ENCODE peak calls at places on chromosomes 5 and 9, in four cellular contexts. One of them, this sample, is unnamed.

GRCh38 chr5:142156839-142157463 is 48.4 kb downstream of the NDFIP1 start:
- DNase-seq in AG10803: peak
- DNase-seq in fibroblast of pulmonary artery: peak
- DNase-seq in islet precursor cell: no peak
- DNase-seq in this sample: no peak

GRCh38 chr5:6159864-6160199 is 218.5 kb downstream of the MED10 start:
- DNase-seq in AG10803: no peak
- DNase-seq in fibroblast of pulmonary artery: no peak
- DNase-seq in islet precursor cell: no peak
- DNase-seq in this sample: no peak

GRCh38 chr9:132663120-132663519 is 6.7 kb downstream of the DDX31 start:
- DNase-seq in AG10803: no peak
- DNase-seq in fibroblast of pulmonary artery: no peak
- DNase-seq in islet precursor cell: no peak
- DNase-seq in this sample: no peak

GRCh38 chr9:107557236-107557990 is 67.8 kb upstream of the KLF4 start:
- DNase-seq in AG10803: no peak
- DNase-seq in fibroblast of pulmonary artery: peak
- DNase-seq in islet precursor cell: peak
- DNase-seq in this sample: peak

GRCh38 chr5:139120521-139120920 is 77.6 kb downstream of the SIL1 start:
- DNase-seq in AG10803: no peak
- DNase-seq in fibroblast of pulmonary artery: no peak
- DNase-seq in islet precursor cell: no peak
- DNase-seq in this sample: no peak

GRCh38 chr9:97501177-97501971 is at the start of gene TMOD1:
- DNase-seq in AG10803: no peak
- DNase-seq in fibroblast of pulmonary artery: peak
- DNase-seq in islet precursor cell: peak
- DNase-seq in this sample: peak

GRCh38 chr5:117486879-117487391 is 912.3 kb upstream of the SEMA6A start:
- DNase-seq in AG10803: no peak
- DNase-seq in fibroblast of pulmonary artery: no peak
- DNase-seq in islet precursor cell: peak
- DNase-seq in this sample: no peak

GRCh38 chr9:135608999-135609317 is 30.4 kb downstream of the GLT6D1 start:
- DNase-seq in AG10803: no peak
- DNase-seq in fibroblast of pulmonary artery: no peak
- DNase-seq in islet precursor cell: no peak
- DNase-seq in this sample: no peak

GRCh38 chr9:68955281-68955680 is 58.6 kb downstream of the PRKACG start:
- DNase-seq in AG10803: no peak
- DNase-seq in fibroblast of pulmonary artery: no peak
- DNase-seq in islet precursor cell: no peak
- DNase-seq in this sample: no peak

GRCh38 chr5:177183142-177183541 is 49.6 kb downstream of the NSD1 start:
- DNase-seq in AG10803: no peak
- DNase-seq in fibroblast of pulmonary artery: peak
- DNase-seq in islet precursor cell: no peak
- DNase-seq in this sample: no peak

GRCh38 chr5:127928053-127928452 is 155.5 kb upstream of the SLC12A2 start:
- DNase-seq in AG10803: no peak
- DNase-seq in fibroblast of pulmonary artery: no peak
- DNase-seq in islet precursor cell: no peak
- DNase-seq in this sample: no peak

GRCh38 chr9:125272697-125273096 is 11.1 kb downstream of the GAPVD1 start:
- DNase-seq in AG10803: peak
- DNase-seq in fibroblast of pulmonary artery: no peak
- DNase-seq in islet precursor cell: no peak
- DNase-seq in this sample: no peak

GRCh38 chr9:22739712-22740111 is 293.1 kb downstream of the DMRTA1 start:
- DNase-seq in AG10803: no peak
- DNase-seq in fibroblast of pulmonary artery: no peak
- DNase-seq in islet precursor cell: no peak
- DNase-seq in this sample: no peak

GRCh38 chr5:149283611-149284480 is 12.2 kb downstream of the AFAP1L1 start:
- DNase-seq in AG10803: peak
- DNase-seq in fibroblast of pulmonary artery: peak
- DNase-seq in islet precursor cell: no peak
- DNase-seq in this sample: no peak

This sample was measured in astrocyte.